ENCODE peak calls at places on chromosomes 6 and 20, in four cellular contexts. K, O, C and S are unnamed samples.

GRCh38 chr6:122184260-122184934 is 215.1 kb upstream of the HSF2 start:
- DNase-seq in K (peak), O (no peak), C (no peak), S (no peak)

GRCh38 chr20:34579191-34579661 is 20.7 kb downstream of the MAP1LC3A start:
- DNase-seq in K (peak), O (no peak), C (peak), S (no peak)

GRCh38 chr6:26556263-26557070 is 18.3 kb downstream of the HMGN4 start:
- DNase-seq in K (peak), O (no peak), C (no peak), S (no peak)

GRCh38 chr6:90098025-90098474 is 198.6 kb downstream of the BACH2 start:
- DNase-seq in K (no peak), O (peak), C (peak), S (no peak)

GRCh38 chr6:14313220-14313619 is 195.6 kb downstream of the CD83 start:
- DNase-seq in K (no peak), O (no peak), C (no peak), S (no peak)

GRCh38 chr6:28580484-28580883 is 54.8 kb downstream of the GPX5 start:
- DNase-seq in K (no peak), O (no peak), C (no peak), S (no peak)

GRCh38 chr20:3539708-3540107 is 68.9 kb downstream of the ATRN start:
- DNase-seq in K (no peak), O (no peak), C (no peak), S (no peak)

GRCh38 chr20:21719592-21720214 is 14.2 kb downstream of the PAX1 start:
- DNase-seq in K (peak), O (no peak), C (peak), S (no peak)